ENCODE peak calls at places on chromosomes 7 and 10, in five cellular contexts. D is stomach; A is A549; K is GM06990; U is naive thymus-derived CD4-positive, alpha-beta T cell. F is an unnamed sample.

GRCh38 chr7:86926732-86927131 is 132.7 kb downstream of the ELAPOR2 start:
- DNase-seq in D (peak), A (peak), K (no peak), U (no peak), F (peak)

GRCh38 chr10:32210306-32211045 is 136.5 kb downstream of the EPC1 start:
- DNase-seq in D (no peak), A (peak), K (no peak), U (no peak), F (no peak)

GRCh38 chr10:90420637-90421318 is 437.1 kb downstream of the HTR7 start:
- DNase-seq in D (no peak), A (no peak), K (peak), U (no peak), F (no peak)

GRCh38 chr10:133124357-133125211 is 35.4 kb upstream of the KNDC1 start:
- DNase-seq in D (peak), A (peak), K (peak), U (peak), F (no peak)

GRCh38 chr10:93947524-93947923 is 46.2 kb upstream of the PLCE1 start:
- DNase-seq in D (no peak), A (no peak), K (no peak), U (no peak), F (no peak)

GRCh38 chr7:80147543-80148376 is 13.1 kb downstream of the GNAI1 start:
- DNase-seq in D (no peak), A (no peak), K (no peak), U (no peak), F (no peak)

GRCh38 chr7:44798649-44799275 is 2.3 kb downstream of the PPIA start:
- DNase-seq in D (no peak), A (no peak), K (no peak), U (no peak), F (no peak)

GRCh38 chr7:12494354-12495024 is 76.0 kb upstream of the SCIN start:
- DNase-seq in D (no peak), A (no peak), K (no peak), U (no peak), F (no peak)

GRCh38 chr10:84395581-84395980 is 67.2 kb downstream of the CCSER2 start:
- DNase-seq in D (no peak), A (no peak), K (no peak), U (no peak), F (no peak)

GRCh38 chr7:104207348-104207730 is 474 bp downstream of the ORC5 start:
- DNase-seq in D (no peak), A (no peak), K (peak), U (no peak), F (no peak)

GRCh38 chr7:41188163-41189130 is 514.4 kb downstream of the INHBA start:
- DNase-seq in D (no peak), A (no peak), K (no peak), U (no peak), F (no peak)

GRCh38 chr7:63925626-63926460 is 72.8 kb upstream of the ZNF722 start:
- DNase-seq in D (peak), A (no peak), K (peak), U (peak), F (peak)

GRCh38 chr10:18399158-18399557 is 252.2 kb downstream of the NSUN6 start:
- DNase-seq in D (no peak), A (no peak), K (no peak), U (no peak), F (no peak)

GRCh38 chr10:71176661-71177060 is 35.7 kb upstream of the UNC5B start:
- DNase-seq in D (no peak), A (no peak), K (no peak), U (no peak), F (no peak)

GRCh38 chr10:95474228-95475002 is 86.8 kb downstream of the SORBS1 start:
- DNase-seq in D (no peak), A (no peak), K (no peak), U (no peak), F (no peak)

GRCh38 chr7:131051304-131051703 is 276.4 kb upstream of the MKLN1 start:
- DNase-seq in D (no peak), A (no peak), K (no peak), U (no peak), F (no peak)
- H3K4me3 ChIP-seq in D (no peak), A (no peak), K (no peak), U (no peak), F (peak)

GRCh38 chr7:5594616-5595544 is 171.2 kb upstream of the TNRC18 start:
- DNase-seq in D (no peak), A (no peak), K (no peak), U (peak), F (no peak)
- H3K4me3 ChIP-seq in D (peak), A (peak), K (peak), U (peak), F (no peak)

DNA sequence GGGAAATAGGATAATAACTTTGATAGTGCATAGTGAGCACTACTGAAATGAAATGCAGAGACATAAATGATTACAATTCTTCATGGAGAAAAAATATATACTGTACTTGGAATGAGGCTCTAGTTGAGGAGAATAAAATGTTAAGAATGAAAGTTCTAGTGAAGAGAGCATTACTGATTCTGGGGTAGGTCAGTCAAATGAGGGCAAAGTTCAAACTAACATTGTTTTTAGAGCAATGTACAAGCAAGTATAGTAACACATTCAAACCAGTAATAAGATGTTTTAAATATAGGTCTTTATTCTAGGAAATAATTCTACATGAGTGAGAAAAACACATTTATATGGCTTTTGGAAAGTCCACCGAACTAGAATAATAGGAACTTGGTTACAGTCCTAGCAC is 86.5 kb downstream of the CDK6 start:
- DNase-seq in D (no peak), A (no peak), K (no peak), U (no peak), F (no peak)
- H3K4me3 ChIP-seq in D (no peak), A (peak), K (no peak), U (no peak), F (no peak)

GRCh38 chr7:142809671-142810070 is 38.9 kb downstream of the PRSS2 start:
- DNase-seq in D (no peak), A (no peak), K (no peak), U (no peak), F (peak)

GRCh38 chr7:142807855-142808460 is 37.2 kb downstream of the PRSS2 start:
- DNase-seq in D (no peak), A (no peak), K (peak), U (no peak), F (peak)

GRCh38 chr7:142808461-142808801 is 37.7 kb downstream of the PRSS2 start:
- DNase-seq in D (no peak), A (no peak), K (no peak), U (no peak), F (no peak)

GRCh38 chr7:142806957-142807356 is 36.2 kb downstream of the PRSS2 start:
- DNase-seq in D (no peak), A (no peak), K (no peak), U (no peak), F (peak)

DNA sequence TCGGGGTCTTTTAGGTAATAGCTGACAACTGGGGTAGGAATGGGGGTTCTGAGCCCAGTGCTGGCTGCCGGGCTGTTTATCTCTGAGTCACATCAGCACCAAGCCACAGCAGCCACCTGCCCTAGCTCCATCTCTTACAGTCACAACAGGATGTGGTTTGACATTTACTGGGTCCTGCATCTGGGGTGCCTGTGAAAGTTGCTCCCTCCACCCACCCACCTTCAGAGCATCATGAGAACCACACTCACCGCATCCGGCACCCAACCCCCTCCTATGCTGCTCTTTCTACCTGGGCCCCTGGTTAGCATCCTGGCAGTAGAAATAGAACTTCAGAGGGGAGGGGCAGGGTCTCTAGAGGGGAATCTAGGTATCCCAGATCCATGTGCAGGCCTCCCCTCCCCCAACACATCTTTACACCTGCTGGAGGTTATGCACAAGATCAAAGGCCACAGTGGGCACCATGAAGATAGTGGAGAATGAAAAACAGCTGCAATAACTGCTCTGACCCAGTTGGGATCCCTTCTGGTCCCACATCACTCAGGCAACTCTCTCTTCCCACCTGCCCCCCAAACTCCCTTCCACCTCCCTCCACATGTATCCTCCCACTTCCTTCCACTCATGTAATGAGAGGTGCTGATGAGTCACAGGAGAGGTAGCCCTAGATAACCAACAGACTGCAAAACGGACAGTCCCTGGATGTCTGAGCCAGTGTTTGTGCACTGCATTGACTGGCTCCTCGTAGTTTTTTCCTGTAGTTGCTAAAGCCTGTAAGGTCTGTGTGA is 38.2 kb downstream of the PRSS2 start:
- DNase-seq in D (peak), A (no peak), K (peak), U (peak), F (peak)
- H3K4me3 ChIP-seq in D (no peak), A (no peak), K (no peak), U (peak), F (peak)

GRCh38 chr7:117322741-117323584 is at the start of gene WNT2:
- DNase-seq in D (no peak), A (no peak), K (peak), U (no peak), F (no peak)
- H3K4me3 ChIP-seq in D (peak), A (peak), K (peak), U (no peak), F (no peak)

DNA sequence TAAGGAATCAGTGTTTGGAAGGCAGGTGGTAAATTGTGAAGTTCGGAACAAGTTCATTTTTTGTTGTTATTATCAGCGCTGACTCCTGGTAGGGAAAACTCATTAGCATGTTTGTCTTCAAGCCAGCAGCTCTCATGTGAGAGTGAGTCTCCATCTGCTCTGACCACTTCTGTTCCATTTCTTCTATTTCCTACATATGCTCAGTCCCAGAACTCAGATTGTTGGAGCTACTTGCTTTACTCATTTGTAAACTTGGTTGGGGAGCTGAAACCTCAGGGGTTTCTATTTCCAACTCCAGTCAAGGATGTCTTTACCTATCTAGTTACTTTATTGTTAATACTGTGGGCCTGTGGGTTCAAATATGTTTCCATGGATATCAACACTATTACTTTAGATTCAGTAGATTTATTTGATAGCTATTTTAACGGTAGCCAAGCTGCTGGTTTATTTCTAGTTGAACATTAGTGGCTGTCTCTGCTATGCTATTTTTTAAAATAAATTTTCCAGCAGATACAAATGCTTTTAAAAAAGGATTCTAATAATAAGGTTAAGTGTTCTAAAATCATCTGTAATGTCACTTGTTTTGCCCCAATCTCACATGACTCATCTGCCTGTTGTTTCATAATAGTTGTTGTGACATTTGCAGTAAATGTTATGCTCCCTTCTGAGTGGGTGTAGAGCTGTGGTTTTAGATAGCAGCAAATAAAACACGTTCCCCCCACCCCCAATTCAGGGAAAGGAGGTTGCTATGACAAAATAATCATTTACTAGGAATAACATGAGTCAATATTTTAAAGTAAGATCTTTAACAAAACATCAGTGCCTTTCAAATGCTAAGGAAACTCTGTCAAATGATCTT is 143.3 kb downstream of the HDAC9 start:
- DNase-seq in D (no peak), A (no peak), K (no peak), U (no peak), F (no peak)
- H3K4me3 ChIP-seq in D (no peak), A (no peak), K (no peak), U (no peak), F (no peak)

GRCh38 chr7:5296015-5296621 is 13.4 kb downstream of the SLC29A4 start:
- DNase-seq in D (no peak), A (no peak), K (no peak), U (no peak), F (no peak)
- H3K4me3 ChIP-seq in D (no peak), A (no peak), K (no peak), U (no peak), F (no peak)

F was measured in DND-41.